ENCODE peak calls at places on chromosomes 13 and 19, in six cellular contexts. B is HFFc6, G is H7, H is germinal center, U is natural killer cell, Z is fibroblast of pulmonary artery. Q is an unnamed sample.

GRCh38 chr13:110593430-110594130 is 21.8 kb upstream of the NAXD start:
- DNase-seq in H (peak; percentile 53), B (peak; percentile 39), G (peak; percentile 78), Z (peak; percentile 76), U (no peak), Q (no peak)

GRCh38 chr13:26473571-26474230 is 83.8 kb upstream of the WASF3 start:
- DNase-seq in U (no peak), H (no peak), G (peak; percentile 10), B (no peak), Z (no peak), Q (no peak)

GRCh38 chr13:41985788-41986508 is 25.0 kb upstream of the VWA8 start:
- DNase-seq in B (peak; percentile 83), G (no peak), Z (no peak), H (no peak), U (no peak), Q (peak; percentile 39)

GRCh38 chr13:106562301-106562700 is 5.6 kb downstream of the ARGLU1 start:
- DNase-seq in U (no peak), G (no peak), Z (no peak), H (no peak), B (no peak), Q (no peak)

GRCh38 chr19:23855676-23856075 is 59.0 kb upstream of the ZNF726 start:
- DNase-seq in G (peak; percentile 5), U (no peak), Z (no peak), H (no peak), B (no peak), Q (no peak)

GRCh38 chr13:66195238-66195637 is 1034.9 kb downstream of the PCDH9 start:
- DNase-seq in B (no peak), H (no peak), G (no peak), Z (no peak), U (no peak), Q (no peak)

GRCh38 chr13:99406799-99407201 is 94.5 kb upstream of the TM9SF2 start:
- DNase-seq in U (no peak), H (no peak), Z (peak; percentile 8), G (no peak), B (no peak), Q (no peak)

GRCh38 chr19:58399903-58400637 is 4.6 kb downstream of the RNF225 start:
- DNase-seq in H (no peak), G (no peak), U (no peak), Z (no peak), B (no peak), Q (peak; percentile 39)

GRCh38 chr13:100658363-100658762 is 16.2 kb downstream of the TMTC4 start:
- DNase-seq in U (no peak), H (peak; percentile 11), B (no peak), Z (no peak), G (no peak), Q (no peak)

GRCh38 chr13:37690361-37690760 is 91.8 kb upstream of the POSTN start:
- DNase-seq in G (no peak), U (no peak), Z (no peak), B (no peak), H (no peak), Q (peak; percentile 32)

GRCh38 chr19:7898967-7899366 is 4.7 kb upstream of the MAP2K7 start:
- DNase-seq in H (no peak), Z (no peak), G (peak; percentile 13), B (no peak), U (no peak), Q (no peak)

GRCh38 chr19:43902399-43902798 is 32.7 kb downstream of the ZNF45 start:
- DNase-seq in U (no peak), B (no peak), G (no peak), H (no peak), Z (no peak), Q (no peak)

Q was measured in MG63.